ENCODE peak calls at places on chromosomes 4 and X, in five cellular contexts. One of them, this sample, is unnamed.

GRCh38 chr4:48141048-48141447 is 7.0 kb upstream of the TXK start:
- DNase-seq in ovary: no peak
- DNase-seq in transverse colon: no peak
- DNase-seq in sigmoid colon: no peak
- DNase-seq in lower leg skin: no peak
- DNase-seq in this sample: no peak

GRCh38 chr4:123952530-123953274 is 556.1 kb downstream of the SPRY1 start:
- DNase-seq in ovary: no peak
- DNase-seq in transverse colon: no peak
- DNase-seq in sigmoid colon: no peak
- DNase-seq in lower leg skin: no peak
- DNase-seq in this sample: no peak

GRCh38 chr4:159639924-159640323 is 537.0 kb downstream of the RAPGEF2 start:
- DNase-seq in ovary: no peak
- DNase-seq in transverse colon: no peak
- DNase-seq in sigmoid colon: no peak
- DNase-seq in lower leg skin: no peak
- DNase-seq in this sample: no peak

GRCh38 chr4:33625762-33626161 is 2618.6 kb downstream of the ARAP2 start:
- DNase-seq in ovary: no peak
- DNase-seq in transverse colon: no peak
- DNase-seq in sigmoid colon: no peak
- DNase-seq in lower leg skin: no peak
- DNase-seq in this sample: no peak

GRCh38 chr4:156242390-156242789 is 288.7 kb upstream of the CTSO start:
- DNase-seq in ovary: no peak
- DNase-seq in transverse colon: no peak
- DNase-seq in sigmoid colon: no peak
- DNase-seq in lower leg skin: no peak
- DNase-seq in this sample: no peak

GRCh38 chr4:120653790-120654189 is 268.7 kb downstream of the PRDM5 start:
- DNase-seq in ovary: no peak
- DNase-seq in transverse colon: no peak
- DNase-seq in sigmoid colon: no peak
- DNase-seq in lower leg skin: no peak
- DNase-seq in this sample: no peak

GRCh38 chr4:789571-790465 is 36.1 kb downstream of the CPLX1 start:
- DNase-seq in ovary: no peak
- DNase-seq in transverse colon: peak; percentile 45
- DNase-seq in sigmoid colon: peak; percentile 59
- DNase-seq in lower leg skin: no peak
- DNase-seq in this sample: no peak

GRCh38 chr4:151730003-151730559 is 30.7 kb downstream of the GATB start:
- DNase-seq in ovary: no peak
- DNase-seq in transverse colon: peak; percentile 61
- DNase-seq in sigmoid colon: no peak
- DNase-seq in lower leg skin: no peak
- DNase-seq in this sample: no peak

GRCh38 chrX:67614006-67614405 is 70.2 kb downstream of the AR start:
- DNase-seq in ovary: no peak
- DNase-seq in transverse colon: no peak
- DNase-seq in sigmoid colon: no peak
- DNase-seq in lower leg skin: no peak
- DNase-seq in this sample: no peak

GRCh38 chr4:127634181-127634580 is 1.4 kb downstream of the INTU start:
- DNase-seq in ovary: no peak
- DNase-seq in transverse colon: no peak
- DNase-seq in sigmoid colon: no peak
- DNase-seq in lower leg skin: no peak
- DNase-seq in this sample: no peak

GRCh38 chr4:124083706-124084105 is 628.8 kb downstream of the ANKRD50 start:
- DNase-seq in ovary: no peak
- DNase-seq in transverse colon: no peak
- DNase-seq in sigmoid colon: no peak
- DNase-seq in lower leg skin: no peak
- DNase-seq in this sample: no peak

GRCh38 chrX:134174859-134175258 is 62.1 kb upstream of the CCDC160 start:
- DNase-seq in ovary: no peak
- DNase-seq in transverse colon: no peak
- DNase-seq in sigmoid colon: no peak
- DNase-seq in lower leg skin: no peak
- DNase-seq in this sample: no peak

GRCh38 chrX:100687546-100687945 is 43.5 kb downstream of the SRPX2 start:
- DNase-seq in ovary: no peak
- DNase-seq in transverse colon: no peak
- DNase-seq in sigmoid colon: no peak
- DNase-seq in lower leg skin: no peak
- DNase-seq in this sample: no peak

GRCh38 chr4:185744127-185744865 is 67.7 kb downstream of the SORBS2 start:
- DNase-seq in ovary: no peak
- DNase-seq in transverse colon: no peak
- DNase-seq in sigmoid colon: no peak
- DNase-seq in lower leg skin: no peak
- DNase-seq in this sample: no peak

GRCh38 chr4:181479145-181479544 is 764.1 kb upstream of the TENM3 start:
- DNase-seq in ovary: no peak
- DNase-seq in transverse colon: no peak
- DNase-seq in sigmoid colon: no peak
- DNase-seq in lower leg skin: no peak
- DNase-seq in this sample: no peak

GRCh38 chrX:41067721-41068120 is 17.5 kb upstream of the USP9X start:
- DNase-seq in ovary: no peak
- DNase-seq in transverse colon: no peak
- DNase-seq in sigmoid colon: no peak
- DNase-seq in lower leg skin: no peak
- DNase-seq in this sample: no peak

GRCh38 chr4:56050584-56050983 is 101.8 kb downstream of the CEP135 start:
- DNase-seq in ovary: no peak
- DNase-seq in transverse colon: no peak
- DNase-seq in sigmoid colon: no peak
- DNase-seq in lower leg skin: no peak
- DNase-seq in this sample: no peak

GRCh38 chrX:46588263-46588662 is 14.7 kb downstream of the CHST7 start:
- DNase-seq in ovary: peak; percentile 50
- DNase-seq in transverse colon: peak; percentile 20
- DNase-seq in sigmoid colon: peak; percentile 74
- DNase-seq in lower leg skin: no peak
- DNase-seq in this sample: peak; percentile 55

GRCh38 chr4:112113786-112114185 is 31.5 kb upstream of the FAM241A start:
- DNase-seq in ovary: no peak
- DNase-seq in transverse colon: no peak
- DNase-seq in sigmoid colon: no peak
- DNase-seq in lower leg skin: no peak
- DNase-seq in this sample: no peak

GRCh38 chr4:174120446-174121142 is 162.9 kb downstream of the FBXO8 start:
- DNase-seq in ovary: peak; percentile 68
- DNase-seq in transverse colon: no peak
- DNase-seq in sigmoid colon: peak; percentile 74
- DNase-seq in lower leg skin: no peak
- DNase-seq in this sample: peak; percentile 51

GRCh38 chr4:46354863-46355262 is 35.1 kb downstream of the GABRA2 start:
- DNase-seq in ovary: no peak
- DNase-seq in transverse colon: no peak
- DNase-seq in sigmoid colon: no peak
- DNase-seq in lower leg skin: no peak
- DNase-seq in this sample: no peak

GRCh38 chr4:38065181-38065580 is 105.0 kb downstream of the PTTG2 start:
- DNase-seq in ovary: no peak
- DNase-seq in transverse colon: no peak
- DNase-seq in sigmoid colon: no peak
- DNase-seq in lower leg skin: peak; percentile 78
- DNase-seq in this sample: no peak

GRCh38 chr4:37503231-37503630 is 182.9 kb downstream of the RELL1 start:
- DNase-seq in ovary: no peak
- DNase-seq in transverse colon: no peak
- DNase-seq in sigmoid colon: no peak
- DNase-seq in lower leg skin: no peak
- DNase-seq in this sample: no peak

GRCh38 chr4:181418491-181418890 is 824.7 kb upstream of the TENM3 start:
- DNase-seq in ovary: no peak
- DNase-seq in transverse colon: no peak
- DNase-seq in sigmoid colon: no peak
- DNase-seq in lower leg skin: no peak
- DNase-seq in this sample: no peak

DNA sequence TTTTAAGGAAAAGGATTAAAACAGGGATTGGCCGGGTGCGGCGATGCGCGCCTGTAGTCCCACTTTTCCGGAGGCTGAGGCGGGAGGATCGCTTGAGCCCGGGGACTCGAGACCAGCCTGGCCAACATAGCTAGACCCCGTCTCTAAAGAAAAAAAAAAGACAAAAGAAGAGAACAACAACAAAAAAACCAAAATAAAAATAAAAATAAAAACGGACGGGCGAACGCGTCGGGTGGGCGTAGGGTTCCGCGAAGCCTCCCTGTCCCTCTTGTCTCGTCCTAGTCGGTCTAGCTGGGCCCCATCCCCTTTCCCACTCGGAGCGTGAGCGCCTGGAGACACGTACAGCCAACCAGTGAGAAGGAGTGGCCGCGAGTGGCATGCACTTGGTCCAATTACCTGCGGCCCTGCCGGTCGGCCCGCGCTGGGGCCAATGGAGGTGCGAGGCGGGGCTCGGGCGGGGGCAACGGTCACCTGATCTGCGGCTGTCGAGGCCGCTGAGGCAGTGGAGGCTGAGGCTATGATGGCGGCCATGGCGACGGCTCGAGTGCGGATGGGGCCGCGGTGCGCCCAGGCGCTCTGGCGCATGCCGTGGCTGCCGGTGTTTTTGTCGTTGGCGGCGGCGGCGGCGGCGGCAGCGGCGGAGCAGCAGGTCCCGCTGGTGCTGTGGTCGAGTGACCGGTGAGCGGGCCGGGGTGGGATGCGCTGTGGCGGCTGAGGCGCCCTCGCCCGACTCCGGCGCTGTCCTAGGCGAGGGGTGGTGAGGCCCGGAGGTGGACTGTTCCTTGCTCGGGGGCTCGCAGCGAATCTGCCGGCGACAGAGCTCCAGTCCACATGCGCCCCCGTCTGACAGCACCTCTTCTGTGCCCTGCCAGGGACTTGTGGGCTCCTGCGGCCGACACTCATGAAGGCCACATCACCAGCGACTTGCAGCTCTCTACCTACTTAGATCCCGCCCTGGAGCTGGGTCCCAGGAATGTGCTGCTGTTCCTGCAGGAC is at the start of gene ATP6AP1:
- DNase-seq in ovary: peak; percentile 93
- DNase-seq in transverse colon: peak; percentile 93
- DNase-seq in sigmoid colon: peak; percentile 97
- DNase-seq in lower leg skin: peak; percentile 98
- DNase-seq in this sample: peak; percentile 96
- TF ChIP-seq POLR2A in ovary: peak; percentile 44
- TF ChIP-seq POLR2A in transverse colon: peak; percentile 74
- TF ChIP-seq POLR2A in sigmoid colon: no peak
- TF ChIP-seq POLR2A in lower leg skin: no peak
- TF ChIP-seq POLR2A in this sample: no peak

DNA sequence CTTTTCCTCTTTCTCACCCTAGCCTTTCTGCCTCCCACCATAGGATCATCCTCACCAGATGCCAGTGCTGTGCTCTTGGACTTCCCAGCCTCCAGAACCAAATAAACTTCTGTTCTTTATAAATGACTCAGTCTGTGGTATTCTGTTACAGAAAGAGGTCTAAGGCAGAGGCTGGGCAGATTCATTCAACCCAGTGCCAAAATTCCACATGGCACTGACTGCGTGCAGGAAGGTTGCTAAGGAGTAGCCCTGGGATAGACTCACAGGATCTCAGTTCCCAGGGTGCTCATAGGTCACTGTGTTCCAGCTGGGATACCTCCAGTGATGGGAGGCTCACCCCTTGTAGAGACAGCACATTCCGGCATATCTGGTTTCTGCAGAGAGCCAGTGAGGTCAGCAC is 22.0 kb downstream of the SORCS2 start:
- DNase-seq in ovary: no peak
- DNase-seq in transverse colon: no peak
- DNase-seq in sigmoid colon: no peak
- DNase-seq in lower leg skin: no peak
- DNase-seq in this sample: no peak
- TF ChIP-seq CTCF in ovary: no peak
- TF ChIP-seq CTCF in transverse colon: no peak
- TF ChIP-seq CTCF in sigmoid colon: no peak
- TF ChIP-seq CTCF in lower leg skin: no peak
- TF ChIP-seq CTCF in this sample: no peak

DNA sequence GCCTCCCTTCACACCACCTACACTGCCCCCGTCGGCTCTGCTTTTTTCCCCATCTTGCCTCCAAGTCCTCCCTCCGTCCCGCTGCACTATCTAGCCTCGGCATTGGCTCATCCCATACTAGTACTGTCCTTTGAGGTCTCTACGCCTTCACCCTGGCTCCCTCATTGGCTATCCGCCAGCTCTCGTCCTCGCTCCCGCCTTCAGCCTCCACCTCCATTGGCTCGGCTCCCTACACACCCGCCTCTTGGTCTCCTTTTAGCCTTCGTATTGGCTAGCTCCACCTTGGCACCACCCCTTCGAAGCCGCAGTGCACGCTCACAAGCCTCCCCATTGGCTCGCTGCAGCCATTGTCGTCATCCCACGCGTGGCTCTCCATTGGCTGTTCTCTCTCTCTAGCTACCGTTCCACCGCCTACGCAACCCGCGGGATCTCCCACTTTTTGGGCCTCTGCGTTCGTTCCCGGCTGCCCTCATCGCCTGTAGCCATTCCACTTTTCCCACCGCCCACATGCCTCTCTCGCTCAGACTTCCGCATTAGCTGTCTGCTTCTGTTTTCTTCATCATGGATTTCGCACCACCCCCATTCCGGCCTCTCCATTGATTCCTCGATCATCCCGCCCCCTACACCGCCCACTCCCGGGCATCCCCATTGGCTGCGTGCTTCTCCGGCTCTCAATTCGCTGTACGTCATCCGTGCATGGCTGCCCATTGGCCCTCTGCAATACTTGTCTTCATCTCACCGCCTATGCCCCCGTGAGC is 404 bp upstream of the PPP1R3F start:
- DNase-seq in ovary: peak; percentile 98
- DNase-seq in transverse colon: peak; percentile 96
- DNase-seq in sigmoid colon: peak; percentile 99
- DNase-seq in lower leg skin: peak; percentile 99
- DNase-seq in this sample: peak; percentile 97
- TF ChIP-seq POLR2A in ovary: peak; percentile 41
- TF ChIP-seq POLR2A in transverse colon: peak; percentile 62
- TF ChIP-seq POLR2A in sigmoid colon: peak; percentile 45
- TF ChIP-seq POLR2A in lower leg skin: no peak
- TF ChIP-seq POLR2A in this sample: peak; percentile 73

DNA sequence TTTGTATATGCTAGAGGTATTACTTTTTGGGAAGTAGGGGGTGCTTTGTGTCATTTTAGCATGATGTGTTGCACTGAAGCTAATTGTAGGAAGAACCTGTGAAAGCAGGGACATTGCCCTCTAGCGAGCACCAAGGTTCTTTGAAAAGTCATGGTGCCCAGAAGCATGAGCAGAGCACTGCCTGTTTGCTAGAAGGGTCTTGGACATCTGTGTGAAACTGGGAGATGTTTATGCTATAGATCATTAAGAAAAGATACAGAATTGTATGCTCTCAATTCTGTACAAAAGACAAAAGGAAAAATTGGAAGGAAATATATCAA is 14.7 kb downstream of the GRPR start:
- DNase-seq in ovary: no peak
- DNase-seq in transverse colon: no peak
- DNase-seq in sigmoid colon: no peak
- DNase-seq in lower leg skin: no peak
- DNase-seq in this sample: no peak
- TF ChIP-seq CTCF in ovary: no peak
- TF ChIP-seq CTCF in transverse colon: no peak
- TF ChIP-seq CTCF in sigmoid colon: no peak
- TF ChIP-seq CTCF in lower leg skin: no peak
- TF ChIP-seq CTCF in this sample: no peak